ENCODE peak calls at places on chromosomes 7 and 10, in six cellular contexts. D is ascending aorta, Z is A549, V is uterus, K is fibroblast of mammary gland, U is astrocyte of the spinal cord. T is an unnamed sample.

GRCh38 chr7:1339611-1340010 is 106.9 kb downstream of the UNCX start:
- DNase-seq in Z (no peak), K (no peak), U (no peak), D (no peak), V (no peak), T (no peak)

GRCh38 chr7:988426-988911 is 5.5 kb downstream of the CYP2W1 start:
- DNase-seq in Z (no peak), K (peak), U (peak), D (no peak), V (no peak), T (no peak)

GRCh38 chr7:50812847-50813475 is 30.3 kb upstream of the GRB10 start:
- DNase-seq in U (peak), Z (peak), D (peak), V (peak), K (peak), T (peak)

GRCh38 chr7:106865130-106866115 is at the start of gene PIK3CG:
- DNase-seq in K (no peak), V (no peak), Z (no peak), D (no peak), U (no peak), T (no peak)

GRCh38 chr7:64618785-64619456 is 47.0 kb upstream of the ZNF107 start:
- DNase-seq in V (no peak), D (no peak), Z (peak), U (peak), K (peak), T (peak)

GRCh38 chr7:98398567-98399372 is 2.1 kb downstream of the BAIAP2L1 start:
- DNase-seq in K (no peak), U (no peak), V (no peak), Z (peak), D (no peak), T (no peak)

GRCh38 chr7:1925349-1925748 is 255.3 kb downstream of the ELFN1 start:
- DNase-seq in D (no peak), Z (peak), K (peak), U (no peak), V (no peak), T (peak)

GRCh38 chr7:48118041-48118440 is 29.0 kb downstream of the UPP1 start:
- DNase-seq in D (no peak), Z (no peak), V (no peak), K (peak), U (no peak), T (no peak)

GRCh38 chr10:126111562-126111961 is 215.2 kb downstream of the FANK1 start:
- DNase-seq in U (peak), K (no peak), V (no peak), Z (no peak), D (peak), T (no peak)

GRCh38 chr10:49446031-49446430 is 50.1 kb upstream of the DRGX start:
- DNase-seq in U (peak), K (peak), Z (peak), D (no peak), V (no peak), T (peak)

GRCh38 chr10:113480828-113481502 is 71.9 kb upstream of the HABP2 start:
- DNase-seq in Z (no peak), D (no peak), V (no peak), K (no peak), U (no peak), T (no peak)

GRCh38 chr10:19500959-19501358 is 315.3 kb upstream of the PLXDC2 start:
- DNase-seq in D (no peak), V (no peak), U (no peak), K (no peak), Z (no peak), T (no peak)

GRCh38 chr7:88792361-88792760 is 3.2 kb downstream of the TEX47 start:
- DNase-seq in U (no peak), D (no peak), Z (no peak), K (no peak), V (no peak), T (no peak)

GRCh38 chr7:24283900-24284698 is at the start of gene NPY:
- DNase-seq in Z (no peak), D (no peak), V (no peak), K (no peak), U (no peak), T (no peak)

GRCh38 chr7:26500749-26501352 is 209.2 kb downstream of the SNX10 start:
- DNase-seq in D (no peak), U (peak), K (peak), V (no peak), Z (peak), T (peak)

GRCh38 chr10:15348579-15348978 is 22.5 kb downstream of the FAM171A1 start:
- DNase-seq in U (no peak), K (peak), V (no peak), Z (no peak), D (peak), T (peak)

GRCh38 chr10:34824870-34825269 is 9.8 kb upstream of the PARD3 start:
- DNase-seq in U (no peak), D (no peak), Z (peak), K (no peak), V (no peak), T (peak)

GRCh38 chr10:130833596-130833995 is 477.9 kb downstream of the TCERG1L start:
- DNase-seq in U (no peak), Z (no peak), K (no peak), D (no peak), V (no peak), T (no peak)

GRCh38 chr10:89332092-89332633 is 4.4 kb downstream of the IFIT3 start:
- DNase-seq in U (peak), D (no peak), V (peak), Z (no peak), K (peak), T (peak)

GRCh38 chr7:70647801-70648491 is 484.0 kb upstream of the GALNT17 start:
- DNase-seq in K (peak), U (peak), Z (no peak), V (no peak), D (no peak), T (no peak)

GRCh38 chr10:80382989-80383388 is 25.4 kb upstream of the PRXL2A start:
- DNase-seq in V (peak), Z (peak), D (no peak), K (peak), U (peak), T (peak)

GRCh38 chr7:135666836-135667235 is 4.5 kb downstream of the STMP1 start:
- DNase-seq in V (no peak), Z (no peak), D (no peak), U (no peak), K (no peak), T (no peak)

GRCh38 chr10:105699504-105699903 is 1058.4 kb downstream of the SORCS3 start:
- DNase-seq in K (no peak), V (no peak), D (no peak), U (no peak), Z (no peak), T (no peak)
- TF ChIP-seq CTCF in K (no peak), V (no peak), D (no peak), U (no peak), Z (no peak), T (no peak)

GRCh38 chr7:44309271-44310091 is 15.9 kb downstream of the CAMK2B start:
- DNase-seq in K (peak), U (peak), Z (no peak), D (peak), V (no peak), T (peak)
- H3K4me3 ChIP-seq in K (peak), U (peak), Z (no peak), D (peak), V (peak), T (peak)

DNA sequence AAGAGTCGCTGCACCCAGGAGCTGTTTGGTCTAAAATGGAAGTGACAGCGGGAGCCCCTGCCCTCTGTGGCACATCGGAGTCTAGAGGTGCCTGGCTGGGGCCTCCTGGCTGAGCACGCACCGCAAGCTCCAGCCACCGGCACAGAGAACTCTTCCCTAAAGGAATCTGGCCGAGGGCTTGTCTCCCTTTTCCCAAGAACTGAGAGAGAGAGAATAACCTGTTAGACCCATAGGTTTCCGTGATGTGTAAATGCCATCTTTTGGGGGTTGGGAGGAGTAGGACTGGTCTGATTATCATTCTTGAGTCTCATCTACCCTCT is 47.3 kb downstream of the PROSER2 start:
- DNase-seq in K (no peak), U (no peak), V (no peak), Z (no peak), D (no peak), T (no peak)
- TF ChIP-seq CTCF in K (no peak), U (no peak), V (no peak), Z (no peak), D (no peak), T (no peak)

GRCh38 chr7:12635830-12636229 is 51.6 kb upstream of the ARL4A start:
- DNase-seq in Z (no peak), K (no peak), V (no peak), U (no peak), D (no peak), T (no peak)
- H3K4me3 ChIP-seq in Z (no peak), K (no peak), V (no peak), U (no peak), D (no peak), T (no peak)

GRCh38 chr7:49791089-49791741 is 17.8 kb downstream of the VWC2 start:
- DNase-seq in D (no peak), U (no peak), V (no peak), K (no peak), Z (peak), T (no peak)
- TF ChIP-seq CTCF in D (no peak), U (no peak), V (no peak), K (no peak), Z (peak), T (no peak)

DNA sequence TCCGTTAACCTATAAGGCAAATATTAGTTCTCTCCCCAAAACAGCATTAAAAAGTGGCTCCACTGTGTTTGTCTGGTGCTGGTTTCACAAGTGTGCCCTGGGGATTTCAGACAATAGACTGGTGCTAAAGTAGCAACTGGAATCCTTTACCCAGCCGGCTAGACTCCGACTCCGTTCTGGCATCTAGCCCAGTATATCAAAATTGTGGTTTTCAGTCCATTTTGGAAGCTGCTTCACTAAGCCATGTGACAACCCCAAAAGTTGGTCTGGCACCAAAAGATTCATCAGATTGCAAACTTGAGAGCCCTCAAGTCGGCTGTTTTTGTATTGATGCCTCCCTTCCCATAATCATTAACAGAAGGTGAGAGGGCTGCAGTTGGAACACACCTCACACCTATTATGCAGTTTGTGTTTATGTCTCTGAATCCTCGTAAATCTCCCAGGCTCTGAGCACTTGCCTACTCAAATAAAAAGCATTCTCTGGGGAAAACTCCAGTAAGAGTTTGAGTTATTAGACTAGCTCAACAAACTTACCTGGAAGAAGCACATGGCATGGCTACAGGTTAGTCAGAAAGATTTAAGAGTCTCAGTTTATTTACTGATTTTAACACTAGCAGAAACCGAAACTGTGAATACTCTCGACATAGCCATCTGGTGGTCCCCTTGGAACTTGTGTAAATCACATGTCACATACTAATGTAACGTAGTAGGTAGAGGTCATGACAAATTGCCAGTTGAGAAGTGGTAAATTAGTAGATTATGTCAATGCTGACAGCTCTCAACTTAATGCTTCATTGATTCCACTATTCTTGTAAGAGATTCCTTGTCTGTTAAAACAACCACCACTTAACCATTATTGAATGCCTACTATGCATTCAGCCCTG is 14.8 kb upstream of the WNT16 start:
- DNase-seq in V (no peak), Z (no peak), U (peak), D (no peak), K (peak), T (no peak)
- H3K4me3 ChIP-seq in V (no peak), Z (no peak), U (no peak), D (no peak), K (no peak), T (no peak)

GRCh38 chr10:101968286-101968685 is 87.7 kb downstream of the ARMH3 start:
- DNase-seq in K (no peak), V (no peak), Z (no peak), D (no peak), U (no peak), T (no peak)

GRCh38 chr10:101968910-101969321 is 87.1 kb downstream of the ARMH3 start:
- DNase-seq in Z (no peak), D (no peak), K (no peak), U (no peak), V (no peak), T (no peak)

GRCh38 chr10:101972761-101973160 is 83.2 kb downstream of the ARMH3 start:
- DNase-seq in D (no peak), Z (no peak), V (no peak), K (no peak), U (no peak), T (no peak)

GRCh38 chr10:101969496-101969895 is 86.5 kb downstream of the ARMH3 start:
- DNase-seq in Z (no peak), D (no peak), U (no peak), K (no peak), V (no peak), T (no peak)

GRCh38 chr10:101974091-101974799 is 81.7 kb downstream of the ARMH3 start:
- DNase-seq in K (no peak), D (no peak), V (no peak), U (no peak), Z (no peak), T (no peak)
- TF ChIP-seq CTCF in K (no peak), D (no peak), V (no peak), U (no peak), Z (no peak), T (no peak)

DNA sequence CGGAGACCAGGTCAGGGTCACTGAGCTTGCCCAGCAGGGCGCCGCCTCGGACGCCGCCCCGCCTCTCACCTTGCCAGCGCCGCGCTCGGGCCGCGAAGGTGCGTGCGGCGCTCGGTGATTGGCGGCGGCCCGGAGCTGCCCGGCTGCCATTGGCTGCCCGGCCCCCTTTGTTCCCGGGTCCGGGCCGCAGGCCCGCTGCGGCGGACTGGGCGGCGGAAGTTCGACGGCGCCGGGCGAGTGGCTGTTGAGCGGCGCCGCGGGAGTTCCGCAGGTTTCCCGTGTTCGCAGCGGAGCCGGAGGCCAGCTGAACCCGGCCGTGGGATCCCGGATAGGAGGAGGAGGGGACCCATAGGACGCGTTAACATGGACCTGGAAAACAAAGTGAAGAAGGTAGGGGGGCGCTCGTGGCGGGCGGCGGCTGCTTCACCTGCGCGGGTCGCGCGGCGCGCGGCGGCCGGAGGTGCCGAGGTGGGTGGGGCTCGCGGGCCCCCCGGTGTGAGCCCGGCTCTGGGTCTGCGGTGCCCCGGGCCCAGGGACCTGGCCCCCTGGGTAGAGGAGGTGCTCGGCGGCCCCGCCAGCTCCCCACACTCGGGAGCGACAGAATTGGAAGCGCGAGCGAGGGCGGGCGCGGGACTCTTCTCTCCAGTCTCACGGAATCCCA is at the start of gene TES:
- DNase-seq in Z (peak), K (no peak), D (peak), U (peak), V (peak), T (no peak)
- H3K4me3 ChIP-seq in Z (peak), K (peak), D (peak), U (peak), V (peak), T (peak)